ENCODE peak calls at places on chromosomes 13 and 19, in ten cellular contexts. One of them, this sample, is unnamed.

GRCh38 chr13:21218351-21219043 is 42.0 kb downstream of the MRPL57 start:
- DNase-seq in tibial artery: no peak
- DNase-seq in upper lobe of right lung: no peak
- DNase-seq in CD4-positive, CD25-positive, alpha-beta regulatory T cell: peak
- DNase-seq in ascending aorta: no peak
- DNase-seq in Peyer's patch: no peak
- DNase-seq in CD4-positive, alpha-beta memory T cell: no peak
- DNase-seq in aorta: no peak
- DNase-seq in kidney: no peak
- DNase-seq in IMR-90: no peak
- DNase-seq in this sample: no peak

GRCh38 chr13:110445722-110446569 is 115.6 kb downstream of the RAB20 start:
- DNase-seq in kidney: peak
- DNase-seq in IMR-90: peak
- DNase-seq in aorta: no peak
- DNase-seq in Peyer's patch: no peak
- DNase-seq in ascending aorta: no peak
- DNase-seq in tibial artery: peak
- DNase-seq in upper lobe of right lung: no peak
- DNase-seq in CD4-positive, CD25-positive, alpha-beta regulatory T cell: no peak
- DNase-seq in CD4-positive, alpha-beta memory T cell: no peak
- DNase-seq in this sample: no peak

GRCh38 chr19:19628499-19629134 is 597 bp upstream of the LPAR2 start:
- DNase-seq in CD4-positive, CD25-positive, alpha-beta regulatory T cell: peak
- DNase-seq in kidney: peak
- DNase-seq in tibial artery: no peak
- DNase-seq in ascending aorta: no peak
- DNase-seq in aorta: no peak
- DNase-seq in Peyer's patch: peak
- DNase-seq in upper lobe of right lung: peak
- DNase-seq in IMR-90: peak
- DNase-seq in CD4-positive, alpha-beta memory T cell: peak
- DNase-seq in this sample: peak

GRCh38 chr19:11405846-11406643 is 13.1 kb downstream of the RGL3 start:
- DNase-seq in CD4-positive, alpha-beta memory T cell: no peak
- DNase-seq in aorta: no peak
- DNase-seq in CD4-positive, CD25-positive, alpha-beta regulatory T cell: peak
- DNase-seq in IMR-90: no peak
- DNase-seq in upper lobe of right lung: no peak
- DNase-seq in kidney: peak
- DNase-seq in Peyer's patch: no peak
- DNase-seq in tibial artery: no peak
- DNase-seq in ascending aorta: no peak
- DNase-seq in this sample: no peak

GRCh38 chr13:34103854-34104253 is 285.9 kb downstream of the RFC3 start:
- DNase-seq in ascending aorta: no peak
- DNase-seq in Peyer's patch: no peak
- DNase-seq in upper lobe of right lung: no peak
- DNase-seq in CD4-positive, alpha-beta memory T cell: no peak
- DNase-seq in tibial artery: no peak
- DNase-seq in kidney: no peak
- DNase-seq in IMR-90: no peak
- DNase-seq in aorta: no peak
- DNase-seq in CD4-positive, CD25-positive, alpha-beta regulatory T cell: no peak
- DNase-seq in this sample: no peak

GRCh38 chr13:114130131-114130707 is 2.2 kb downstream of the RASA3 start:
- DNase-seq in IMR-90: no peak
- DNase-seq in ascending aorta: no peak
- DNase-seq in CD4-positive, alpha-beta memory T cell: no peak
- DNase-seq in Peyer's patch: no peak
- DNase-seq in upper lobe of right lung: no peak
- DNase-seq in aorta: peak
- DNase-seq in tibial artery: no peak
- DNase-seq in kidney: peak
- DNase-seq in CD4-positive, CD25-positive, alpha-beta regulatory T cell: no peak
- DNase-seq in this sample: no peak

GRCh38 chr13:73603646-73604045 is 530.6 kb downstream of the KLF12 start:
- DNase-seq in kidney: no peak
- DNase-seq in upper lobe of right lung: no peak
- DNase-seq in IMR-90: no peak
- DNase-seq in tibial artery: no peak
- DNase-seq in ascending aorta: no peak
- DNase-seq in CD4-positive, CD25-positive, alpha-beta regulatory T cell: no peak
- DNase-seq in Peyer's patch: no peak
- DNase-seq in aorta: no peak
- DNase-seq in CD4-positive, alpha-beta memory T cell: no peak
- DNase-seq in this sample: no peak

GRCh38 chr13:76879211-76879875 is 6.9 kb downstream of the KCTD12 start:
- DNase-seq in Peyer's patch: peak
- DNase-seq in kidney: peak
- DNase-seq in tibial artery: peak
- DNase-seq in aorta: peak
- DNase-seq in CD4-positive, alpha-beta memory T cell: peak
- DNase-seq in IMR-90: peak
- DNase-seq in CD4-positive, CD25-positive, alpha-beta regulatory T cell: peak
- DNase-seq in upper lobe of right lung: peak
- DNase-seq in ascending aorta: peak
- DNase-seq in this sample: peak

GRCh38 chr19:50705422-50706019 is 14.1 kb downstream of the SHANK1 start:
- DNase-seq in CD4-positive, CD25-positive, alpha-beta regulatory T cell: peak
- DNase-seq in kidney: no peak
- DNase-seq in Peyer's patch: no peak
- DNase-seq in CD4-positive, alpha-beta memory T cell: no peak
- DNase-seq in tibial artery: no peak
- DNase-seq in upper lobe of right lung: no peak
- DNase-seq in IMR-90: peak
- DNase-seq in aorta: no peak
- DNase-seq in ascending aorta: no peak
- DNase-seq in this sample: no peak

GRCh38 chr19:38912600-38913514 is 871 bp upstream of the CCER2 start:
- DNase-seq in kidney: peak
- DNase-seq in CD4-positive, CD25-positive, alpha-beta regulatory T cell: no peak
- DNase-seq in Peyer's patch: no peak
- DNase-seq in tibial artery: no peak
- DNase-seq in aorta: no peak
- DNase-seq in CD4-positive, alpha-beta memory T cell: peak
- DNase-seq in ascending aorta: no peak
- DNase-seq in upper lobe of right lung: no peak
- DNase-seq in IMR-90: no peak
- DNase-seq in this sample: no peak

GRCh38 chr19:46241676-46242075 is 12.1 kb downstream of the IGFL1 start:
- DNase-seq in tibial artery: no peak
- DNase-seq in Peyer's patch: no peak
- DNase-seq in aorta: no peak
- DNase-seq in upper lobe of right lung: no peak
- DNase-seq in CD4-positive, alpha-beta memory T cell: no peak
- DNase-seq in ascending aorta: no peak
- DNase-seq in kidney: no peak
- DNase-seq in IMR-90: no peak
- DNase-seq in CD4-positive, CD25-positive, alpha-beta regulatory T cell: no peak
- DNase-seq in this sample: no peak

GRCh38 chr19:38905620-38906019 is 5.9 kb downstream of the NFKBIB start:
- DNase-seq in kidney: no peak
- DNase-seq in tibial artery: no peak
- DNase-seq in upper lobe of right lung: no peak
- DNase-seq in CD4-positive, alpha-beta memory T cell: no peak
- DNase-seq in ascending aorta: no peak
- DNase-seq in IMR-90: no peak
- DNase-seq in CD4-positive, CD25-positive, alpha-beta regulatory T cell: no peak
- DNase-seq in aorta: no peak
- DNase-seq in Peyer's patch: no peak
- DNase-seq in this sample: no peak

GRCh38 chr19:38743394-38744297 is 628 bp downstream of the CAPN12 start:
- DNase-seq in upper lobe of right lung: no peak
- DNase-seq in ascending aorta: no peak
- DNase-seq in kidney: peak
- DNase-seq in CD4-positive, CD25-positive, alpha-beta regulatory T cell: no peak
- DNase-seq in tibial artery: no peak
- DNase-seq in CD4-positive, alpha-beta memory T cell: no peak
- DNase-seq in IMR-90: no peak
- DNase-seq in Peyer's patch: no peak
- DNase-seq in aorta: no peak
- DNase-seq in this sample: no peak

GRCh38 chr19:17496337-17496997 is 15.0 kb upstream of the PGLS start:
- DNase-seq in Peyer's patch: peak
- DNase-seq in IMR-90: peak
- DNase-seq in upper lobe of right lung: peak
- DNase-seq in CD4-positive, alpha-beta memory T cell: peak
- DNase-seq in kidney: peak
- DNase-seq in CD4-positive, CD25-positive, alpha-beta regulatory T cell: peak
- DNase-seq in aorta: peak
- DNase-seq in ascending aorta: no peak
- DNase-seq in tibial artery: no peak
- DNase-seq in this sample: peak

GRCh38 chr19:41734585-41734984 is 20.7 kb upstream of the CEACAM6 start:
- DNase-seq in CD4-positive, CD25-positive, alpha-beta regulatory T cell: no peak
- DNase-seq in upper lobe of right lung: no peak
- DNase-seq in tibial artery: no peak
- DNase-seq in IMR-90: no peak
- DNase-seq in Peyer's patch: peak
- DNase-seq in CD4-positive, alpha-beta memory T cell: no peak
- DNase-seq in ascending aorta: no peak
- DNase-seq in kidney: no peak
- DNase-seq in aorta: no peak
- DNase-seq in this sample: peak

GRCh38 chr19:41739361-41739760 is 16.0 kb upstream of the CEACAM6 start:
- DNase-seq in kidney: no peak
- DNase-seq in aorta: no peak
- DNase-seq in IMR-90: no peak
- DNase-seq in ascending aorta: no peak
- DNase-seq in Peyer's patch: no peak
- DNase-seq in tibial artery: no peak
- DNase-seq in upper lobe of right lung: no peak
- DNase-seq in CD4-positive, CD25-positive, alpha-beta regulatory T cell: no peak
- DNase-seq in CD4-positive, alpha-beta memory T cell: no peak
- DNase-seq in this sample: no peak

GRCh38 chr19:41735071-41735623 is 20.2 kb upstream of the CEACAM6 start:
- DNase-seq in CD4-positive, CD25-positive, alpha-beta regulatory T cell: no peak
- DNase-seq in Peyer's patch: no peak
- DNase-seq in tibial artery: no peak
- DNase-seq in CD4-positive, alpha-beta memory T cell: no peak
- DNase-seq in IMR-90: no peak
- DNase-seq in kidney: no peak
- DNase-seq in aorta: no peak
- DNase-seq in ascending aorta: no peak
- DNase-seq in upper lobe of right lung: no peak
- DNase-seq in this sample: no peak

GRCh38 chr19:41734156-41734555 is 21.2 kb upstream of the CEACAM6 start:
- DNase-seq in ascending aorta: no peak
- DNase-seq in IMR-90: no peak
- DNase-seq in kidney: no peak
- DNase-seq in Peyer's patch: no peak
- DNase-seq in CD4-positive, CD25-positive, alpha-beta regulatory T cell: no peak
- DNase-seq in tibial artery: no peak
- DNase-seq in aorta: no peak
- DNase-seq in CD4-positive, alpha-beta memory T cell: no peak
- DNase-seq in upper lobe of right lung: no peak
- DNase-seq in this sample: no peak
- H3K27ac ChIP-seq in ascending aorta: no peak
- H3K27ac ChIP-seq in IMR-90: no peak
- H3K27ac ChIP-seq in kidney: no peak
- H3K27ac ChIP-seq in Peyer's patch: peak
- H3K27ac ChIP-seq in CD4-positive, CD25-positive, alpha-beta regulatory T cell: no peak
- H3K27ac ChIP-seq in tibial artery: no peak
- H3K27ac ChIP-seq in aorta: no peak
- H3K27ac ChIP-seq in CD4-positive, alpha-beta memory T cell: no peak
- H3K27ac ChIP-seq in upper lobe of right lung: peak
- H3K27ac ChIP-seq in this sample: peak

DNA sequence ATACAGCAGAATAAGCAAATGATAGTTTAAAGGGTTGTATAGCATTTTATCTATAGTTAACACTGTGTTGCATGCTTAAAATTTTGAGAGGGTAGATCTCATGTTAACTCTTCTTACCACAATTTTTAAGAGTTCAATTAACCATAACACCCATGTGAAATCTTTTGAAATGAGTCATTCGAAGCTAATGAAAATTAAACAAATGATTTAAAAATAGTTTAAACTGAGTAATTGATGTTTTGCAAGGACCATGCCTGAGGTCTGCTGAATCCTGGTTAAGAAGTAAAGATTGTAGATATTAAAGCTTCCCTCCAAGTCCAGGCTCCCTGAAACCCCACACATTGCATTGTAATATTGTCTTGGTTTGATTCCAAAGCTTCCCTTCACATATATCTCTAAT is 176.7 kb upstream of the RNF113B start:
- DNase-seq in CD4-positive, alpha-beta memory T cell: no peak
- DNase-seq in aorta: no peak
- DNase-seq in kidney: no peak
- DNase-seq in IMR-90: peak
- DNase-seq in ascending aorta: no peak
- DNase-seq in CD4-positive, CD25-positive, alpha-beta regulatory T cell: no peak
- DNase-seq in tibial artery: no peak
- DNase-seq in Peyer's patch: no peak
- DNase-seq in upper lobe of right lung: no peak
- DNase-seq in this sample: no peak
- H3K27ac ChIP-seq in CD4-positive, alpha-beta memory T cell: no peak
- H3K27ac ChIP-seq in aorta: no peak
- H3K27ac ChIP-seq in kidney: no peak
- H3K27ac ChIP-seq in IMR-90: no peak
- H3K27ac ChIP-seq in ascending aorta: no peak
- H3K27ac ChIP-seq in CD4-positive, CD25-positive, alpha-beta regulatory T cell: no peak
- H3K27ac ChIP-seq in tibial artery: no peak
- H3K27ac ChIP-seq in Peyer's patch: no peak
- H3K27ac ChIP-seq in upper lobe of right lung: no peak
- H3K27ac ChIP-seq in this sample: no peak

GRCh38 chr19:3516675-3517207 is 10.6 kb downstream of the FZR1 start:
- DNase-seq in ascending aorta: no peak
- DNase-seq in IMR-90: no peak
- DNase-seq in tibial artery: no peak
- DNase-seq in aorta: no peak
- DNase-seq in kidney: no peak
- DNase-seq in CD4-positive, CD25-positive, alpha-beta regulatory T cell: peak
- DNase-seq in CD4-positive, alpha-beta memory T cell: peak
- DNase-seq in upper lobe of right lung: no peak
- DNase-seq in Peyer's patch: peak
- DNase-seq in this sample: peak
- H3K27ac ChIP-seq in ascending aorta: no peak
- H3K27ac ChIP-seq in IMR-90: no peak
- H3K27ac ChIP-seq in tibial artery: no peak
- H3K27ac ChIP-seq in aorta: no peak
- H3K27ac ChIP-seq in kidney: no peak
- H3K27ac ChIP-seq in CD4-positive, CD25-positive, alpha-beta regulatory T cell: peak
- H3K27ac ChIP-seq in CD4-positive, alpha-beta memory T cell: peak
- H3K27ac ChIP-seq in upper lobe of right lung: no peak
- H3K27ac ChIP-seq in Peyer's patch: no peak
- H3K27ac ChIP-seq in this sample: no peak

GRCh38 chr19:8387688-8388611 is 2.2 kb upstream of the RAB11B start:
- DNase-seq in CD4-positive, alpha-beta memory T cell: no peak
- DNase-seq in kidney: no peak
- DNase-seq in upper lobe of right lung: no peak
- DNase-seq in aorta: no peak
- DNase-seq in IMR-90: no peak
- DNase-seq in Peyer's patch: no peak
- DNase-seq in ascending aorta: no peak
- DNase-seq in CD4-positive, CD25-positive, alpha-beta regulatory T cell: no peak
- DNase-seq in tibial artery: no peak
- DNase-seq in this sample: no peak
- H3K27ac ChIP-seq in CD4-positive, alpha-beta memory T cell: no peak
- H3K27ac ChIP-seq in kidney: no peak
- H3K27ac ChIP-seq in upper lobe of right lung: no peak
- H3K27ac ChIP-seq in aorta: no peak
- H3K27ac ChIP-seq in IMR-90: no peak
- H3K27ac ChIP-seq in Peyer's patch: no peak
- H3K27ac ChIP-seq in ascending aorta: no peak
- H3K27ac ChIP-seq in CD4-positive, CD25-positive, alpha-beta regulatory T cell: no peak
- H3K27ac ChIP-seq in tibial artery: peak
- H3K27ac ChIP-seq in this sample: peak